ENCODE peak calls at places on chromosomes 4 and X, in five cellular contexts. Q, F, N, K and S are unnamed samples.

GRCh38 chr4:48906283-48907173 is at the start of gene OCIAD2:
- DNase-seq in Q (peak; percentile 89), F (peak; percentile 55), N (no peak), K (peak; percentile 39), S (no peak)

GRCh38 chr4:12844111-12844510 is 640.0 kb downstream of the RAB28 start:
- DNase-seq in Q (no peak), F (no peak), N (no peak), K (no peak), S (no peak)

GRCh38 chr4:92232566-92232965 is 71.2 kb upstream of the GRID2 start:
- DNase-seq in Q (no peak), F (no peak), N (no peak), K (no peak), S (no peak)

GRCh38 chrX:9905721-9906120 is 61.4 kb upstream of the CLDN34 start:
- DNase-seq in Q (no peak), F (no peak), N (no peak), K (no peak), S (no peak)

GRCh38 chr4:40309250-40309774 is 25.8 kb upstream of the CHRNA9 start:
- DNase-seq in Q (peak; percentile 70), F (peak; percentile 77), N (peak; percentile 72), K (peak; percentile 92), S (peak; percentile 64)

GRCh38 chr4:187006189-187006618 is 282.5 kb upstream of the FAT1 start:
- DNase-seq in Q (no peak), F (no peak), N (no peak), K (no peak), S (no peak)

GRCh38 chr4:7105261-7105660 is 37.4 kb upstream of the GRPEL1 start:
- DNase-seq in Q (no peak), F (no peak), N (no peak), K (no peak), S (no peak)

GRCh38 chr4:183297675-183298074 is 22.4 kb downstream of the CLDN22 start:
- DNase-seq in Q (no peak), F (no peak), N (no peak), K (no peak), S (no peak)

GRCh38 chrX:132001127-132001526 is 22.0 kb upstream of the STK26 start:
- DNase-seq in Q (no peak), F (no peak), N (no peak), K (no peak), S (no peak)

GRCh38 chr4:7652451-7652871 is 217.7 kb upstream of the PSAPL1 start:
- DNase-seq in Q (no peak), F (no peak), N (no peak), K (no peak), S (no peak)

GRCh38 chr4:81030617-81031388 is at the start of gene BMP3:
- DNase-seq in Q (no peak), F (no peak), N (no peak), K (no peak), S (no peak)

GRCh38 chr4:100391913-100392312 is 125.9 kb downstream of the EMCN start:
- DNase-seq in Q (no peak), F (no peak), N (no peak), K (no peak), S (no peak)

GRCh38 chr4:10086506-10087120 is 30.0 kb downstream of the WDR1 start:
- DNase-seq in Q (peak; percentile 7), F (no peak), N (no peak), K (no peak), S (no peak)

GRCh38 chr4:37246891-37247290 is 2.3 kb downstream of the NWD2 start:
- DNase-seq in Q (no peak), F (no peak), N (no peak), K (no peak), S (no peak)

GRCh38 chrX:102995316-102995715 is 58.2 kb downstream of the RAB40AL start:
- DNase-seq in Q (no peak), F (no peak), N (no peak), K (no peak), S (no peak)

GRCh38 chr4:7831330-7831729 is 108.3 kb downstream of the AFAP1 start:
- DNase-seq in Q (no peak), F (no peak), N (no peak), K (no peak), S (no peak)

GRCh38 chr4:95835672-95836071 is 4.2 kb upstream of the PDHA2 start:
- DNase-seq in Q (peak; percentile 20), F (peak; percentile 24), N (peak; percentile 7), K (no peak), S (no peak)

GRCh38 chr4:10057023-10057395 is 35.7 kb upstream of the SLC2A9 start:
- DNase-seq in Q (no peak), F (no peak), N (no peak), K (no peak), S (no peak)

GRCh38 chr4:86961605-86962295 is 26.9 kb downstream of the AFF1 start:
- DNase-seq in Q (no peak), F (no peak), N (peak; percentile 43), K (peak; percentile 85), S (no peak)

GRCh38 chr4:175953960-175954521 is 111.6 kb upstream of the WDR17 start:
- DNase-seq in Q (no peak), F (no peak), N (no peak), K (no peak), S (no peak)

GRCh38 chr4:6271701-6272465 is 2.2 kb downstream of the WFS1 start:
- DNase-seq in Q (no peak), F (no peak), N (no peak), K (no peak), S (no peak)

GRCh38 chrX:17635231-17635630 is 102.1 kb upstream of the SCML1 start:
- DNase-seq in Q (no peak), F (no peak), N (no peak), K (no peak), S (no peak)

GRCh38 chr4:74410741-74411140 is 34.2 kb upstream of the AREG start:
- DNase-seq in Q (no peak), F (no peak), N (no peak), K (no peak), S (no peak)

GRCh38 chrX:41189156-41189555 is 103.9 kb downstream of the USP9X start:
- DNase-seq in Q (no peak), F (no peak), N (no peak), K (no peak), S (no peak)

GRCh38 chr4:183905593-183906485 is 732 bp downstream of the STOX2 start:
- DNase-seq in Q (peak; percentile 75), F (no peak), N (no peak), K (no peak), S (no peak)

GRCh38 chrX:109475174-109475891 is 6.6 kb downstream of the GUCY2F start:
- DNase-seq in Q (peak; percentile 31), F (peak; percentile 54), N (peak; percentile 26), K (no peak), S (peak; percentile 35)

GRCh38 chr4:147057631-147057980 is 111.9 kb upstream of the TTC29 start:
- DNase-seq in Q (no peak), F (no peak), N (no peak), K (no peak), S (no peak)

GRCh38 chr4:30722916-30723270 is 2.7 kb downstream of the PCDH7 start:
- DNase-seq in Q (peak; percentile 14), F (no peak), N (no peak), K (no peak), S (no peak)

GRCh38 chr4:14719053-14719452 is 283.2 kb upstream of the CPEB2 start:
- DNase-seq in Q (no peak), F (no peak), N (no peak), K (no peak), S (no peak)

GRCh38 chrX:115098897-115099296 is 81.5 kb upstream of the IL13RA2 start:
- DNase-seq in Q (no peak), F (no peak), N (no peak), K (no peak), S (no peak)

GRCh38 chrX:115089419-115089818 is 72.0 kb upstream of the IL13RA2 start:
- DNase-seq in Q (no peak), F (no peak), N (no peak), K (no peak), S (no peak)

DNA sequence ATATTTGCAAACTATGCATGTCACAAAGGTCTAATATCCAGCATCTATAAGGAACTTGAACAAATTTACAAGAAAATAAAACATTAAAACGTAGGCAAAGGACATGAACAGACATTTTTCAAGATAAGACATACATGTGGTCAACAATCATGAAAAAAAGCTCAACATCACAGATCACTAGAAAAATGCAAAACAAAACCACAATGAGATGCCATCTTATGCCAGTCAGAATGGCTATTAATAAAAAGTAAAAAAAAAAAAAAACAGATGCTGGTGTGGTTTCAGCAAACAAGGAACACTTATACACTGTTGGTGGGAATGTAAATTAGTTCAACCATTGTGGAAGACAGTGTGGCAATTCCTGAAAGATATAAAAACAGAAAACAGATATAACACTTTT is 75.8 kb upstream of the IL13RA2 start:
- DNase-seq in Q (no peak), F (no peak), N (no peak), K (no peak), S (no peak)
- TF ChIP-seq ZBTB33 in Q (no peak), F (no peak), N (no peak), K (no peak), S (no peak)

GRCh38 chr4:47598896-47599295 is 113.8 kb downstream of the ATP10D start:
- DNase-seq in Q (no peak), F (no peak), N (no peak), K (no peak), S (no peak)

GRCh38 chr4:47597696-47598095 is 112.6 kb downstream of the ATP10D start:
- DNase-seq in Q (no peak), F (no peak), N (no peak), K (no peak), S (no peak)

DNA sequence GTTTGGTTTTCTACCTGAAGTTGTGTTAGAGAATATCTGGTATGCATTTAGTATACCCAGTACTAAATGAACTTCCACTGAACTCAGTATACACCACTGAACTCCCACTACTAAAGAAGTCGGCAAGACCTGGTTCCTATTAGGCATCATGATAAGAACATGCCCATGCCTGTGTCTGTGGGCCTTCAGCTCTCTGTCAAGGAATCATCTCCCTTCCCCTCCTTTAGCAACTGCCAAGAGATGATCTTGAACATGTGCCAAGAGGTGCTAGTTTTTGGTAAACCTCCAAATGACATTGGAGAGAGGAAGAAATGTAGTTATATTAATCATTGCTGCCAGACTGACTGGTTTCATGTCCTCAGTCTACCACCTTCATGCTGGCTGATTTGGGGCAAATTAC is 113.2 kb downstream of the ATP10D start:
- DNase-seq in Q (no peak), F (no peak), N (no peak), K (no peak), S (no peak)
- TF ChIP-seq ZBTB33 in Q (no peak), F (no peak), N (no peak), K (no peak), S (no peak)

GRCh38 chrX:57137481-57137880 is 284 bp upstream of the SPIN2A start:
- DNase-seq in Q (no peak), F (no peak), N (no peak), K (no peak), S (no peak)
- TF ChIP-seq ZBTB33 in Q (no peak), F (no peak), N (no peak), K (no peak), S (no peak)

GRCh38 chr4:2266181-2266580 is 4.3 kb upstream of the MXD4 start:
- DNase-seq in Q (peak; percentile 48), F (no peak), N (no peak), K (no peak), S (no peak)

GRCh38 chr4:2265113-2266110 is 3.5 kb upstream of the MXD4 start:
- DNase-seq in Q (no peak), F (no peak), N (no peak), K (no peak), S (no peak)

GRCh38 chr4:2263701-2264321 is 1.9 kb upstream of the MXD4 start:
- DNase-seq in Q (no peak), F (no peak), N (no peak), K (no peak), S (no peak)

GRCh38 chr4:2262944-2263250 is 988 bp upstream of the MXD4 start:
- DNase-seq in Q (no peak), F (no peak), N (no peak), K (no peak), S (no peak)

GRCh38 chr4:2264481-2265041 is 2.7 kb upstream of the MXD4 start:
- DNase-seq in Q (no peak), F (no peak), N (no peak), K (no peak), S (no peak)
- TF ChIP-seq ZBTB33 in Q (no peak), F (no peak), N (no peak), K (no peak), S (no peak)